ENCODE peak calls at places on chromosomes 13 and 19, in five cellular contexts. L is spleen; I is cardiac muscle cell; F is fibroblast of lung; O is CD8-positive, alpha-beta T cell. Y is an unnamed sample. For H3K4me1 and H3K36me3, the result is how much of the 10 kb centered on the place peaks cover.

GRCh38 chr13:75357576-75358295 is 124.2 kb downstream of the TBC1D4 start:
- DNase-seq in L (no peak), I (peak), O (peak), F (peak), Y (no peak)

GRCh38 chr13:98254541-98254940 is 77.5 kb upstream of the RNF113B start:
- DNase-seq in I (no peak), F (peak), L (no peak), O (no peak), Y (no peak)

GRCh38 chr13:71217827-71218226 is 649.2 kb downstream of the DACH1 start:
- DNase-seq in I (no peak), F (no peak), O (no peak), L (no peak), Y (no peak)

GRCh38 chr13:94195715-94196114 is 283.8 kb downstream of the DCT start:
- DNase-seq in I (peak), O (no peak), L (no peak), F (peak), Y (no peak)

GRCh38 chr13:28679628-28680027 is 20.7 kb downstream of the POMP start:
- DNase-seq in F (peak), I (no peak), L (no peak), O (no peak), Y (no peak)

GRCh38 chr19:35330475-35330874 is 1.5 kb downstream of the CD22 start:
- DNase-seq in L (peak), I (no peak), O (no peak), F (no peak), Y (no peak)

GRCh38 chr13:109426690-109426990 is 359.7 kb downstream of the IRS2 start:
- DNase-seq in L (no peak), O (no peak), F (peak), I (no peak), Y (no peak)

GRCh38 chr19:44657211-44657921 is 13.7 kb downstream of the PVR start:
- DNase-seq in L (peak), O (peak), F (peak), I (peak), Y (no peak)

GRCh38 chr19:17873661-17874422 is 2.1 kb downstream of the SLC5A5 start:
- DNase-seq in O (peak), L (peak), F (no peak), I (peak), Y (no peak)

GRCh38 chr19:15110418-15110815 is 3.2 kb downstream of the SYDE1 start:
- DNase-seq in I (no peak), F (no peak), L (no peak), O (no peak), Y (no peak)

DNA sequence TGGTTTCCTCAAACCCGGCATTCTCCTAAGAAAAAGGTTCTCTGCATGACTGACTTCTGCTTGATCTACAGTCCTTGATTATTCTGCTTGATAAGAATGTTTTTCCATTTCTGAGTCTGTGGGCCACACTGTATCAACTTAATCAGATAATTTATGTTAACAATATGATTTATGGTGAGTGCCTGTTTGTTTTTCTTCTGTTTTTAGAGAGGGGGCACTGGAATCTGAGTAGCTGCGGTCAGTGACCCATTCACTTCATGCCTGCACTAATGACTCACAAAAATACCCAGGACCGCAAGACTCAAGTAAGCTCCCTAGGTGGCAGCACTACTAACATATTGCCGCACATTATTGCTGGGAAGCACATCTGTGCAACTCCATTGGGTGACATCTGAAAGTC is 542.3 kb upstream of the ATXN8OS start:
- DNase-seq in I (no peak), F (peak), O (no peak), L (no peak), Y (no peak)
- TF ChIP-seq CTCF in I (no peak), F (no peak), O (no peak), L (no peak), Y (no peak)

GRCh38 chr13:110520431-110521295 is 40.9 kb downstream of the RAB20 start:
- DNase-seq in F (peak), O (no peak), L (no peak), I (no peak), Y (peak)
- H3K4me1 ChIP-seq in F (under half), O (under half), L (half or more), I (under half), Y (half or more)

GRCh38 chr19:4692275-4693077 is 22.3 kb upstream of the MYDGF start:
- DNase-seq in F (no peak), L (no peak), I (no peak), O (no peak), Y (no peak)

GRCh38 chr19:4690362-4690761 is 20.2 kb upstream of the MYDGF start:
- DNase-seq in O (no peak), F (no peak), L (no peak), I (no peak), Y (no peak)

GRCh38 chr19:4689403-4689802 is 19.3 kb upstream of the MYDGF start:
- DNase-seq in O (no peak), I (no peak), L (no peak), F (no peak), Y (no peak)

GRCh38 chr19:4693078-4693350 is 22.9 kb upstream of the MYDGF start:
- DNase-seq in I (no peak), L (no peak), O (no peak), F (no peak), Y (no peak)

DNA sequence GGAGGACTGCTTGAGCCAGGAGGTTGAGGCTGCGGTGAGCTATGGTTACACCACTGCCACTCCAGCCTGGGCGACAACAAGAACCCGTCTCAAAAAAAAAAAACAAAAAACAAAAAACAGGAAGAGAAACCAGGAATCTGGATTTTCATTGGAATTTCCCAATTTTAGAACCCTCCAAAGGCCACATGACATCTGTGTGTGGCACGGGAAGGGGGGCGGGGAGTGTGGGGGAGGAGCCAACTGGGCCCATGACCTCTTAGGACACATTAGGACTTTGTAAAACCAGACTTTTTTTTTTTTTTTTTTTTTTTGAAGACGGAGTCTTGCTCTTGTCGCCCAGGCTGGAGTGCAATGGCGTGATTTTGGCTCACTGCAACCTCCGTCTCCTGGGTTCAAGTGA is 21.2 kb upstream of the MYDGF start:
- DNase-seq in L (no peak), F (no peak), I (no peak), O (no peak), Y (no peak)
- H3K36me3 ChIP-seq in L (half or more), F (half or more), I (under half), O (under half), Y (half or more)

DNA sequence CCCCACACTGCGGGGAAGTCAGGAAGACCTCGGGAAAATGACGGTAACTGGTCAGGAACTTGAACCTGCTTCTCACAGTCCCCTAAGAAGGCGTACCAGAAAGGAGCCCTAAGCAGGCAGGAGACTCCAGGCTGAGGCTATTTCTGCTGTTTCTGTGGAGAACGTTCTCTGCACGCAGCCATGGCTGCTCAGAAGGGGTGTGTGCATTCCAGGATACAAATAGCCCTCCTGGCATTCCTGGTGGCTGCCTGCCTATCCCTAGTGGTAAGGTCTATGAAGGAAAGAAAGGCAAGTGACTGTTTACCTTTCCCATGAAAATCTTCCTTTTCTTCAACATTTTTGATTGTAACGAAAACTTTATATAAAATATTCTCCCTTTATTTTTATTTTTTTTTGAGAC is 2.5 kb downstream of the SGCG start:
- DNase-seq in F (no peak), I (peak), O (no peak), L (no peak), Y (no peak)
- TF ChIP-seq CTCF in F (no peak), I (no peak), O (no peak), L (no peak), Y (no peak)

GRCh38 chr19:19428746-19429145 is 23.3 kb downstream of the GATAD2A start:
- DNase-seq in F (no peak), I (no peak), O (no peak), L (no peak), Y (no peak)
- H3K4me1 ChIP-seq in F (under half), I (under half), O (half or more), L (half or more), Y (under half)

GRCh38 chr19:32622002-32622401 is 41.0 kb downstream of the PDCD5 start:
- DNase-seq in F (peak), L (no peak), O (no peak), I (no peak), Y (no peak)
- H3K36me3 ChIP-seq in F (under half), L (half or more), O (under half), I (under half), Y (half or more)

DNA sequence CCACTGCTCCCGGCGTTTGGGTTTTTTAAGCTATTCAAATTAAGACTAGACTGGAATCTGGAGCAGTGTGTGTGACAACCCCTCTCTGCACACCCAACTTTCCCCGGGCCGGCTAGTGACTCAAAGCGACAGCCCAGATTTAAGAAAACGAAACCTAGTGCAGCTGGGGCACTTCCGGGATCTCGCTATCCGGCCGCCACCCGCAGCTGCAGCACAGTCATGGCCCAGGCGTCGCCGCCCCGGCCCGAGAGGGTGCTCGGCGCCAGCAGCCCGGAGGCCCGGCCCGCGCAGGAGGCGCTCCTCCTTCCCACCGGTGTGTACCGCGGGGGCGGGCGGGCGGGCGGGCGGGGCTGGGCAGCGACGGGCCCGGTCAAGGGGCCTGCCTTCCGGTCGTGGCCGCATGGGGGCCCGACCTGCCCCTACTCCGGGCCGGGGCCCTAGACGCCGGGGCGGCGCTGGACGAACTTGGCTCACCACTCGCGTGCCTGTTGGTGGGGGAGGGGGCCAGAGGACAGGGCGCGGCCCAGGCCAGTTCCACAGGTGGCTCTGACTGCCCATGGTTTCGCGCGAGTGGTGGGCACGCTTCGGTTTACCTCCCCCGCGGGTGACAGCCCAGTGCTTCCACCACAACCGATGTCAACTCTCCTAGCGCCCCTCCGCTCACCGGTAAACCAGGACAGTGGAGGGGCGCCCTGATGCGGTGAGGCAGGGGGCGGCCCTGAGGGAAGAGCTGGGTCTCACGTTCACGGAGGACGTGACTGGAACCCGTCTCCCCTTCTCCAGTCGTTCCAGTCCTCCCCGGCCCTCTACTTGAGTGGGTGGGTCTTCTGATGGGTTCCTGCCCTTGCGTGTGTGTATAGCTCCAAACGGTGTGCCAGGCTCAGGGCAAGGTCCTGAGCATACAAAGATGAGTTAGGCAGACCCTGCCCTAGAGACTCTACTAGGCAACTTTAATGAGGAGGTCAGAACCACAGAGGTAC is at the start of gene PHF11:
- DNase-seq in O (peak), F (peak), I (peak), L (peak), Y (peak)
- TF ChIP-seq CTCF in O (no peak), F (no peak), I (no peak), L (peak), Y (peak)

Y was measured in ascending aorta.